ENCODE peak calls at places on chromosomes 16 and 17, in six cellular contexts. M is mucosa of descending colon, S is uterus, Q is colonic mucosa, O is body of pancreas, T is GM12878. K is an unnamed sample.

GRCh38 chr17:42142371-42142896 is 12.4 kb downstream of the RAB5C start:
- DNase-seq in M (no peak), S (no peak), Q (no peak), O (no peak), T (no peak), K (no peak)

GRCh38 chr17:39676198-39676819 is 8.1 kb downstream of the PNMT start:
- DNase-seq in M (peak; percentile 86), S (no peak), Q (peak; percentile 83), O (peak; percentile 69), T (peak; percentile 13), K (no peak)

GRCh38 chr17:66830451-66830850 is 4.5 kb upstream of the CACNG5 start:
- DNase-seq in M (no peak), S (no peak), Q (no peak), O (no peak), T (no peak), K (peak; percentile 49)

GRCh38 chr16:70523621-70524405 is at the start of gene SF3B3:
- DNase-seq in M (peak; percentile 76), S (peak; percentile 64), Q (peak; percentile 71), O (peak; percentile 64), T (no peak), K (no peak)

GRCh38 chr17:12673788-12674187 is 8.1 kb downstream of the MYOCD start:
- DNase-seq in M (no peak), S (no peak), Q (no peak), O (no peak), T (no peak), K (no peak)

GRCh38 chr16:67104061-67104460 is 5.7 kb upstream of the PHAF1 start:
- DNase-seq in M (no peak), S (no peak), Q (no peak), O (peak; percentile 30), T (no peak), K (peak; percentile 44)

GRCh38 chr17:81631482-81631881 is 5.4 kb downstream of the NPLOC4 start:
- DNase-seq in M (no peak), S (no peak), Q (no peak), O (no peak), T (no peak), K (no peak)

GRCh38 chr16:6602401-6602800 is 730.2 kb upstream of the RBFOX1 start:
- DNase-seq in M (no peak), S (no peak), Q (no peak), O (peak; percentile 12), T (no peak), K (peak; percentile 81)

GRCh38 chr17:14038206-14038605 is 31.1 kb upstream of the COX10 start:
- DNase-seq in M (no peak), S (no peak), Q (no peak), O (no peak), T (no peak), K (no peak)

GRCh38 chr16:30458561-30459394 is 13.1 kb upstream of the SEPHS2 start:
- DNase-seq in M (peak; percentile 67), S (no peak), Q (peak; percentile 51), O (no peak), T (peak; percentile 97), K (no peak)

GRCh38 chr16:83338138-83338537 is 469.6 kb upstream of the HSBP1 start:
- DNase-seq in M (no peak), S (no peak), Q (no peak), O (no peak), T (no peak), K (no peak)

GRCh38 chr16:85888405-85889331 is 10.3 kb upstream of the IRF8 start:
- DNase-seq in M (no peak), S (no peak), Q (no peak), O (no peak), T (peak; percentile 89), K (no peak)

GRCh38 chr17:58918879-58919278 is 163.2 kb downstream of the PPM1E start:
- DNase-seq in M (no peak), S (no peak), Q (no peak), O (no peak), T (no peak), K (no peak)

GRCh38 chr17:45748911-45749310 is 35.2 kb upstream of the CRHR1 start:
- DNase-seq in M (no peak), S (no peak), Q (no peak), O (no peak), T (no peak), K (no peak)

GRCh38 chr17:81422776-81423697 is 27.8 kb downstream of the BAHCC1 start:
- DNase-seq in M (peak; percentile 62), S (peak; percentile 88), Q (no peak), O (peak; percentile 81), T (no peak), K (no peak)

GRCh38 chr17:65287040-65287439 is 149.9 kb downstream of the RGS9 start:
- DNase-seq in M (no peak), S (no peak), Q (no peak), O (no peak), T (no peak), K (no peak)

GRCh38 chr16:29710227-29711219 is 31.5 kb downstream of the QPRT start:
- DNase-seq in M (no peak), S (no peak), Q (peak; percentile 45), O (peak; percentile 27), T (no peak), K (peak; percentile 23)

GRCh38 chr17:29592850-29593545 is at the start of gene ANKRD13B:
- DNase-seq in M (peak; percentile 74), S (peak; percentile 57), Q (peak; percentile 66), O (peak; percentile 43), T (no peak), K (peak; percentile 82)

GRCh38 chr16:54286330-54287017 is at the start of gene IRX3:
- DNase-seq in M (no peak), S (peak; percentile 49), Q (no peak), O (peak; percentile 61), T (no peak), K (peak; percentile 69)

GRCh38 chr16:83923581-83924365 is 24.9 kb downstream of the MLYCD start:
- DNase-seq in M (no peak), S (no peak), Q (no peak), O (no peak), T (no peak), K (no peak)

GRCh38 chr16:49417354-49417753 is 43.8 kb downstream of the C16orf78 start:
- DNase-seq in M (no peak), S (no peak), Q (no peak), O (no peak), T (no peak), K (no peak)

GRCh38 chr17:27834571-27834970 is 34.2 kb upstream of the NOS2 start:
- DNase-seq in M (no peak), S (no peak), Q (no peak), O (no peak), T (no peak), K (no peak)

GRCh38 chr17:65444049-65444448 is 117.4 kb downstream of the AXIN2 start:
- DNase-seq in M (no peak), S (no peak), Q (no peak), O (no peak), T (no peak), K (no peak)

GRCh38 chr17:82238562-82239201 is 9.8 kb downstream of the SLC16A3 start:
- DNase-seq in M (peak; percentile 90), S (peak; percentile 82), Q (peak; percentile 93), O (peak; percentile 80), T (no peak), K (peak; percentile 85)

GRCh38 chr16:72961115-72961832 is 86.7 kb downstream of the ZFHX3 start:
- DNase-seq in M (no peak), S (no peak), Q (no peak), O (no peak), T (no peak), K (peak; percentile 80)

GRCh38 chr16:60945225-60945624 is 1091.0 kb downstream of the CDH8 start:
- DNase-seq in M (no peak), S (no peak), Q (no peak), O (no peak), T (no peak), K (no peak)

GRCh38 chr17:76969598-76970172 is 101.5 kb downstream of the MGAT5B start:
- DNase-seq in M (no peak), S (no peak), Q (no peak), O (peak; percentile 36), T (no peak), K (peak; percentile 81)

GRCh38 chr17:970388-970768 is 9.2 kb downstream of the NXN start:
- DNase-seq in M (no peak), S (no peak), Q (no peak), O (no peak), T (no peak), K (no peak)

GRCh38 chr16:27208809-27209208 is 5.5 kb downstream of the KDM8 start:
- DNase-seq in M (no peak), S (no peak), Q (no peak), O (peak; percentile 76), T (no peak), K (no peak)

GRCh38 chr16:23182206-23182674 is 305 bp upstream of the SCNN1G start:
- DNase-seq in M (peak; percentile 97), S (peak; percentile 52), Q (peak; percentile 90), O (peak; percentile 93), T (peak; percentile 23), K (peak; percentile 91)

GRCh38 chr16:23185661-23186060 is 3.1 kb downstream of the SCNN1G start:
- DNase-seq in M (no peak), S (no peak), Q (no peak), O (peak; percentile 24), T (no peak), K (no peak)

GRCh38 chr16:23183486-23183862 is 929 bp downstream of the SCNN1G start:
- DNase-seq in M (no peak), S (no peak), Q (no peak), O (no peak), T (no peak), K (no peak)

GRCh38 chr16:23181506-23181905 is 1.0 kb upstream of the SCNN1G start:
- DNase-seq in M (no peak), S (no peak), Q (no peak), O (no peak), T (no peak), K (no peak)

GRCh38 chr16:23182675-23183485 is at the start of gene SCNN1G:
- DNase-seq in M (peak; percentile 55), S (peak; percentile 12), Q (peak; percentile 20), O (peak; percentile 26), T (no peak), K (peak; percentile 27)
- H3K4me3 ChIP-seq in M (peak within 1 kb of the TSS; percentile 17), S (peak within 1 kb of the TSS; percentile 34), Q (peak within 1 kb of the TSS; percentile 63), O (no peak within 1 kb of the TSS), T (no peak within 1 kb of the TSS), K (peak within 1 kb of the TSS; percentile 49)

GRCh38 chr16:87249425-87249824 is 67.8 kb downstream of the C16orf95 start:
- DNase-seq in M (no peak), S (no peak), Q (no peak), O (no peak), T (no peak), K (no peak)
- H3K36me3 ChIP-seq in M (no peaks in the 10 kb centered on the region), S (no peaks in the 10 kb centered on the region), Q (no peaks in the 10 kb centered on the region), O (no peaks in the 10 kb centered on the region), T (no peaks in the 10 kb centered on the region), K (no peaks in the 10 kb centered on the region)

GRCh38 chr16:71210-71539 is 1.3 kb downstream of the RHBDF1 start:
- DNase-seq in M (no peak), S (no peak), Q (no peak), O (no peak), T (no peak), K (no peak)
- H3K4me3 ChIP-seq in M (no peak overlapping the region), S (peak overlapping the region; percentile 75), Q (peak overlapping the region; percentile 56), O (no peak overlapping the region), T (no peak overlapping the region), K (peak overlapping the region; percentile 59)

DNA sequence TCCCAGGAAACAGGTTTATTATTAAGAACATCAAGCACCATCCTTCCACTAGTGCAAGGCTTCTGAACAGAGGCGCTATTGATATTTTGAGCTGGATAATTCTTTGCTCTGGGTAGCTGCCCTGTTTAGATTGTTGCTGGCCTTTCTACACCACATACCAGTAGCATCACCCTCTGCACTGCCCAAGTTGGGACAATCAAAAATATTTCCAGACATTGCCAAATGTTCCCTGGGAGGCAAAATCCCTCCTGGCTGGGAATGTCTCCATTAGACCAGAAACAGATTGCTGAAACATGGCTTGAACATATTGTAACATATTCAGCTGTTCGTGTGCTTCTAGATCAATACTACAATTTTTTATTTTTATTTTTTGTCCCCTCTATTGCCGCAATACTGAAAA is 174.6 kb downstream of the ABCA8 start:
- DNase-seq in M (no peak), S (no peak), Q (no peak), O (no peak), T (no peak), K (no peak)
- H3K36me3 ChIP-seq in M (no peaks in the 10 kb centered on the region), S (no peaks in the 10 kb centered on the region), Q (no peaks in the 10 kb centered on the region), O (no peaks in the 10 kb centered on the region), T (no peaks in the 10 kb centered on the region), K (no peaks in the 10 kb centered on the region)

K was measured in WERI-Rb-1.